ENCODE peak calls at places on chromosome 21, in ten cellular contexts. Y is endothelial cell; D is HT1080; A is T47D; M is naive thymus-derived CD8-positive, alpha-beta T cell; R is iris pigment epithelial cell; X is astrocyte of the hippocampus; V is ELF-1; Q is T-helper 2 cell; G is cardiac muscle cell. L is an unnamed sample.

GRCh38 chr21:45700461-45700860 is 56.9 kb downstream of the PCBP3 start:
- DNase-seq in D (no peak), A (no peak), X (no peak), M (no peak), V (no peak), Q (no peak), Y (no peak), R (no peak), G (no peak), L (no peak)

GRCh38 chr21:46069166-46069565 is 28.7 kb upstream of the COL6A2 start:
- DNase-seq in A (no peak), D (no peak), R (no peak), M (no peak), G (no peak), V (no peak), Y (no peak), Q (no peak), X (no peak), L (no peak)

GRCh38 chr21:23963454-23963853 is 1643.8 kb downstream of the MRPL39 start:
- DNase-seq in D (peak; percentile 57), X (no peak), A (no peak), V (no peak), M (no peak), G (no peak), Y (no peak), R (no peak), Q (no peak), L (no peak)

GRCh38 chr21:25563399-25564116 is 43.7 kb downstream of the MRPL39 start:
- DNase-seq in A (no peak), V (no peak), G (no peak), R (no peak), X (peak; percentile 63), D (peak; percentile 43), Q (peak; percentile 51), M (no peak), Y (no peak), L (no peak)

GRCh38 chr21:45499970-45500575 is 42.2 kb downstream of the SLC19A1 start:
- DNase-seq in Q (no peak), Y (no peak), X (no peak), A (no peak), V (no peak), D (no peak), M (peak; percentile 24), R (no peak), G (no peak), L (no peak)

GRCh38 chr21:45981154-45981606 is 390 bp upstream of the COL6A1 start:
- DNase-seq in Q (peak; percentile 50), M (peak; percentile 80), V (peak; percentile 93), A (peak; percentile 59), G (peak; percentile 85), R (peak; percentile 88), D (peak; percentile 86), Y (peak; percentile 74), X (peak; percentile 94), L (peak; percentile 74)

GRCh38 chr21:23574932-23575331 is 2032.3 kb downstream of the MRPL39 start:
- DNase-seq in V (no peak), M (no peak), R (no peak), D (no peak), G (no peak), Q (no peak), Y (no peak), A (no peak), X (no peak), L (no peak)

GRCh38 chr21:27152996-27153395 is 186.1 kb upstream of the ADAMTS5 start:
- DNase-seq in R (no peak), X (no peak), Y (no peak), V (no peak), A (no peak), M (no peak), Q (no peak), G (no peak), D (no peak), L (no peak)

GRCh38 chr21:15423676-15424445 is 305.9 kb upstream of the USP25 start:
- DNase-seq in Y (no peak), R (no peak), V (no peak), G (no peak), X (no peak), Q (no peak), M (no peak), A (no peak), D (no peak), L (no peak)

GRCh38 chr21:33238565-33239255 is 9.0 kb downstream of the IFNAR2 start:
- DNase-seq in X (no peak), V (no peak), Q (no peak), D (peak; percentile 28), A (no peak), M (no peak), Y (no peak), R (no peak), G (no peak), L (no peak)

GRCh38 chr21:28742527-28742926 is 250.2 kb downstream of the LTN1 start:
- DNase-seq in Y (no peak), V (no peak), M (no peak), R (peak; percentile 31), D (no peak), Q (no peak), X (peak; percentile 42), G (no peak), A (no peak), L (no peak)

GRCh38 chr21:40067751-40068150 is 200.5 kb downstream of the PCP4 start:
- DNase-seq in R (no peak), A (no peak), Q (no peak), Y (no peak), D (no peak), X (no peak), M (no peak), G (no peak), V (no peak), L (no peak)

GRCh38 chr21:19237603-19238002 is 834.0 kb upstream of the TMPRSS15 start:
- DNase-seq in R (no peak), D (no peak), V (no peak), A (no peak), Y (no peak), X (no peak), G (no peak), M (no peak), Q (no peak), L (no peak)

GRCh38 chr21:44515359-44516165 is 24.4 kb downstream of the KRTAP10-1 start:
- DNase-seq in X (no peak), G (no peak), R (no peak), V (no peak), Y (no peak), A (no peak), M (no peak), D (no peak), Q (no peak), L (no peak)

GRCh38 chr21:41916888-41917433 is 36.9 kb downstream of the C2CD2 start:
- DNase-seq in A (no peak), R (no peak), X (no peak), M (peak; percentile 4), D (no peak), G (no peak), Q (no peak), Y (no peak), V (no peak), L (no peak)

GRCh38 chr21:46112731-46113215 is 14.9 kb downstream of the COL6A2 start:
- DNase-seq in V (no peak), M (no peak), Y (no peak), D (no peak), Q (no peak), A (no peak), G (no peak), R (no peak), X (no peak), L (no peak)

GRCh38 chr21:33406493-33406892 is 3.3 kb downstream of the IFNGR2 start:
- DNase-seq in V (no peak), G (no peak), R (no peak), D (no peak), A (no peak), M (no peak), X (no peak), Q (peak; percentile 10), Y (no peak), L (no peak)

GRCh38 chr21:45550552-45551210 is 8.4 kb upstream of the SLC19A1 start:
- DNase-seq in V (no peak), D (no peak), Y (no peak), R (peak; percentile 13), A (no peak), X (no peak), Q (no peak), G (no peak), M (peak; percentile 56), L (no peak)

GRCh38 chr21:33968998-33969353 is 53.4 kb upstream of the ATP5PO start:
- DNase-seq in R (no peak), M (no peak), D (no peak), A (no peak), Y (no peak), X (no peak), V (no peak), G (no peak), Q (no peak), L (no peak)

GRCh38 chr21:10521091-10521598 is at the start of gene TPTE:
- DNase-seq in R (no peak), G (no peak), Y (no peak), M (no peak), A (no peak), D (no peak), X (no peak), V (peak; percentile 91), Q (no peak), L (no peak)

GRCh38 chr21:38258803-38259485 is 2.2 kb downstream of the KCNJ15 start:
- DNase-seq in D (peak; percentile 85), R (peak; percentile 88), M (no peak), Q (no peak), G (no peak), V (no peak), Y (no peak), A (no peak), X (peak; percentile 54), L (no peak)

GRCh38 chr21:14952916-14953315 is 111.9 kb downstream of the NRIP1 start:
- DNase-seq in Y (no peak), A (no peak), X (no peak), G (no peak), V (no peak), M (no peak), Q (no peak), R (peak; percentile 60), D (no peak), L (no peak)

GRCh38 chr21:35011681-35012080 is 37.4 kb downstream of the RUNX1 start:
- DNase-seq in Q (no peak), M (no peak), V (no peak), Y (no peak), G (no peak), D (peak; percentile 53), R (peak; percentile 59), X (peak; percentile 64), A (no peak), L (no peak)

L was measured in pancreas.